ENCODE peak calls at places on chromosomes 13 and 19, in six cellular contexts. One of them, this sample, is unnamed.

GRCh38 chr13:45238945-45239795 is 38.3 kb upstream of the KCTD4 start:
- DNase-seq in fibroblast of lung: peak
- DNase-seq in activated CD4-positive, alpha-beta T cell treated with anti-CD3 and anti-CD28 coated beads, Interleukin-2, amount 50 U/mL, for 48 hours: no peak
- DNase-seq in A549: no peak
- DNase-seq in GM13976: no peak
- DNase-seq in aorta: no peak
- DNase-seq in this sample: no peak

GRCh38 chr13:49086711-49087110 is 111.0 kb downstream of the FNDC3A start:
- DNase-seq in fibroblast of lung: peak
- DNase-seq in activated CD4-positive, alpha-beta T cell treated with anti-CD3 and anti-CD28 coated beads, Interleukin-2, amount 50 U/mL, for 48 hours: no peak
- DNase-seq in A549: no peak
- DNase-seq in GM13976: no peak
- DNase-seq in aorta: no peak
- DNase-seq in this sample: no peak

GRCh38 chr19:15448778-15449619 is 757 bp downstream of the WIZ start:
- DNase-seq in fibroblast of lung: peak
- DNase-seq in activated CD4-positive, alpha-beta T cell treated with anti-CD3 and anti-CD28 coated beads, Interleukin-2, amount 50 U/mL, for 48 hours: no peak
- DNase-seq in A549: peak
- DNase-seq in GM13976: peak
- DNase-seq in aorta: no peak
- DNase-seq in this sample: no peak

GRCh38 chr19:47309038-47309437 is 623 bp upstream of the C5AR1 start:
- DNase-seq in fibroblast of lung: peak
- DNase-seq in activated CD4-positive, alpha-beta T cell treated with anti-CD3 and anti-CD28 coated beads, Interleukin-2, amount 50 U/mL, for 48 hours: no peak
- DNase-seq in A549: no peak
- DNase-seq in GM13976: no peak
- DNase-seq in aorta: peak
- DNase-seq in this sample: no peak

GRCh38 chr13:20721454-20722357 is 18.2 kb downstream of the IL17D start:
- DNase-seq in fibroblast of lung: peak
- DNase-seq in activated CD4-positive, alpha-beta T cell treated with anti-CD3 and anti-CD28 coated beads, Interleukin-2, amount 50 U/mL, for 48 hours: peak
- DNase-seq in A549: no peak
- DNase-seq in GM13976: no peak
- DNase-seq in aorta: peak
- DNase-seq in this sample: peak

GRCh38 chr13:98473792-98474153 is 103.1 kb downstream of the STK24 start:
- DNase-seq in fibroblast of lung: no peak
- DNase-seq in activated CD4-positive, alpha-beta T cell treated with anti-CD3 and anti-CD28 coated beads, Interleukin-2, amount 50 U/mL, for 48 hours: no peak
- DNase-seq in A549: no peak
- DNase-seq in GM13976: no peak
- DNase-seq in aorta: no peak
- DNase-seq in this sample: no peak

GRCh38 chr19:55080915-55081772 is 5.5 kb downstream of the EPS8L1 start:
- DNase-seq in fibroblast of lung: peak
- DNase-seq in activated CD4-positive, alpha-beta T cell treated with anti-CD3 and anti-CD28 coated beads, Interleukin-2, amount 50 U/mL, for 48 hours: peak
- DNase-seq in A549: peak
- DNase-seq in GM13976: peak
- DNase-seq in aorta: peak
- DNase-seq in this sample: peak

GRCh38 chr19:11381535-11382369 is 2.4 kb downstream of the EPOR start:
- DNase-seq in fibroblast of lung: peak
- DNase-seq in activated CD4-positive, alpha-beta T cell treated with anti-CD3 and anti-CD28 coated beads, Interleukin-2, amount 50 U/mL, for 48 hours: peak
- DNase-seq in A549: peak
- DNase-seq in GM13976: peak
- DNase-seq in aorta: peak
- DNase-seq in this sample: peak

GRCh38 chr13:74062933-74063332 is 71.3 kb downstream of the KLF12 start:
- DNase-seq in fibroblast of lung: peak
- DNase-seq in activated CD4-positive, alpha-beta T cell treated with anti-CD3 and anti-CD28 coated beads, Interleukin-2, amount 50 U/mL, for 48 hours: peak
- DNase-seq in A549: no peak
- DNase-seq in GM13976: peak
- DNase-seq in aorta: peak
- DNase-seq in this sample: no peak

GRCh38 chr19:11539495-11540365 is 1.1 kb downstream of the CNN1 start:
- DNase-seq in fibroblast of lung: peak
- DNase-seq in activated CD4-positive, alpha-beta T cell treated with anti-CD3 and anti-CD28 coated beads, Interleukin-2, amount 50 U/mL, for 48 hours: no peak
- DNase-seq in A549: no peak
- DNase-seq in GM13976: peak
- DNase-seq in aorta: peak
- DNase-seq in this sample: no peak

GRCh38 chr19:50906217-50906616 is 5.0 kb downstream of the KLK4 start:
- DNase-seq in fibroblast of lung: peak
- DNase-seq in activated CD4-positive, alpha-beta T cell treated with anti-CD3 and anti-CD28 coated beads, Interleukin-2, amount 50 U/mL, for 48 hours: peak
- DNase-seq in A549: peak
- DNase-seq in GM13976: peak
- DNase-seq in aorta: no peak
- DNase-seq in this sample: no peak

GRCh38 chr19:328025-328505 is 16.5 kb downstream of the MIER2 start:
- DNase-seq in fibroblast of lung: no peak
- DNase-seq in activated CD4-positive, alpha-beta T cell treated with anti-CD3 and anti-CD28 coated beads, Interleukin-2, amount 50 U/mL, for 48 hours: no peak
- DNase-seq in A549: no peak
- DNase-seq in GM13976: no peak
- DNase-seq in aorta: no peak
- DNase-seq in this sample: no peak

GRCh38 chr19:31312004-31312403 is 37.2 kb downstream of the TSHZ3 start:
- DNase-seq in fibroblast of lung: peak
- DNase-seq in activated CD4-positive, alpha-beta T cell treated with anti-CD3 and anti-CD28 coated beads, Interleukin-2, amount 50 U/mL, for 48 hours: peak
- DNase-seq in A549: no peak
- DNase-seq in GM13976: no peak
- DNase-seq in aorta: no peak
- DNase-seq in this sample: no peak

GRCh38 chr19:50994129-50994528 is 7.3 kb downstream of the KLK8 start:
- DNase-seq in fibroblast of lung: no peak
- DNase-seq in activated CD4-positive, alpha-beta T cell treated with anti-CD3 and anti-CD28 coated beads, Interleukin-2, amount 50 U/mL, for 48 hours: no peak
- DNase-seq in A549: peak
- DNase-seq in GM13976: no peak
- DNase-seq in aorta: no peak
- DNase-seq in this sample: no peak

GRCh38 chr13:23871616-23872220 is 17.5 kb downstream of the MIPEP start:
- DNase-seq in fibroblast of lung: peak
- DNase-seq in activated CD4-positive, alpha-beta T cell treated with anti-CD3 and anti-CD28 coated beads, Interleukin-2, amount 50 U/mL, for 48 hours: no peak
- DNase-seq in A549: no peak
- DNase-seq in GM13976: peak
- DNase-seq in aorta: no peak
- DNase-seq in this sample: peak

GRCh38 chr13:40074338-40074737 is 418.9 kb downstream of the COG6 start:
- DNase-seq in fibroblast of lung: peak
- DNase-seq in activated CD4-positive, alpha-beta T cell treated with anti-CD3 and anti-CD28 coated beads, Interleukin-2, amount 50 U/mL, for 48 hours: no peak
- DNase-seq in A549: no peak
- DNase-seq in GM13976: no peak
- DNase-seq in aorta: no peak
- DNase-seq in this sample: no peak

GRCh38 chr19:14363203-14364097 is 17.8 kb upstream of the ADGRE5 start:
- DNase-seq in fibroblast of lung: peak
- DNase-seq in activated CD4-positive, alpha-beta T cell treated with anti-CD3 and anti-CD28 coated beads, Interleukin-2, amount 50 U/mL, for 48 hours: peak
- DNase-seq in A549: peak
- DNase-seq in GM13976: peak
- DNase-seq in aorta: peak
- DNase-seq in this sample: peak

GRCh38 chr19:18951721-18952281 is 10.8 kb upstream of the HOMER3 start:
- DNase-seq in fibroblast of lung: no peak
- DNase-seq in activated CD4-positive, alpha-beta T cell treated with anti-CD3 and anti-CD28 coated beads, Interleukin-2, amount 50 U/mL, for 48 hours: no peak
- DNase-seq in A549: no peak
- DNase-seq in GM13976: peak
- DNase-seq in aorta: no peak
- DNase-seq in this sample: no peak

GRCh38 chr19:53707278-53707677 is 75.5 kb downstream of the DPRX start:
- DNase-seq in fibroblast of lung: no peak
- DNase-seq in activated CD4-positive, alpha-beta T cell treated with anti-CD3 and anti-CD28 coated beads, Interleukin-2, amount 50 U/mL, for 48 hours: no peak
- DNase-seq in A549: no peak
- DNase-seq in GM13976: no peak
- DNase-seq in aorta: no peak
- DNase-seq in this sample: no peak

GRCh38 chr19:51440846-51441409 is 17.3 kb downstream of the SIGLEC8 start:
- DNase-seq in fibroblast of lung: no peak
- DNase-seq in activated CD4-positive, alpha-beta T cell treated with anti-CD3 and anti-CD28 coated beads, Interleukin-2, amount 50 U/mL, for 48 hours: peak
- DNase-seq in A549: no peak
- DNase-seq in GM13976: no peak
- DNase-seq in aorta: no peak
- DNase-seq in this sample: no peak

GRCh38 chr19:18063463-18063862 is 23.3 kb downstream of the IL12RB1 start:
- DNase-seq in fibroblast of lung: no peak
- DNase-seq in activated CD4-positive, alpha-beta T cell treated with anti-CD3 and anti-CD28 coated beads, Interleukin-2, amount 50 U/mL, for 48 hours: peak
- DNase-seq in A549: no peak
- DNase-seq in GM13976: no peak
- DNase-seq in aorta: no peak
- DNase-seq in this sample: no peak

GRCh38 chr19:14786421-14786851 is 8.1 kb upstream of the ADGRE2 start:
- DNase-seq in fibroblast of lung: peak
- DNase-seq in activated CD4-positive, alpha-beta T cell treated with anti-CD3 and anti-CD28 coated beads, Interleukin-2, amount 50 U/mL, for 48 hours: peak
- DNase-seq in A549: peak
- DNase-seq in GM13976: peak
- DNase-seq in aorta: no peak
- DNase-seq in this sample: no peak

GRCh38 chr19:38031423-38031770 is 124.4 kb downstream of the SIPA1L3 start:
- DNase-seq in fibroblast of lung: peak
- DNase-seq in activated CD4-positive, alpha-beta T cell treated with anti-CD3 and anti-CD28 coated beads, Interleukin-2, amount 50 U/mL, for 48 hours: no peak
- DNase-seq in A549: no peak
- DNase-seq in GM13976: no peak
- DNase-seq in aorta: no peak
- DNase-seq in this sample: no peak

GRCh38 chr19:12195501-12195860 is 32.6 kb downstream of the ZNF136 start:
- DNase-seq in fibroblast of lung: no peak
- DNase-seq in activated CD4-positive, alpha-beta T cell treated with anti-CD3 and anti-CD28 coated beads, Interleukin-2, amount 50 U/mL, for 48 hours: no peak
- DNase-seq in A549: no peak
- DNase-seq in GM13976: no peak
- DNase-seq in aorta: no peak
- DNase-seq in this sample: no peak

GRCh38 chr13:101455863-101456262 is 3.4 kb downstream of the ITGBL1 start:
- DNase-seq in fibroblast of lung: peak
- DNase-seq in activated CD4-positive, alpha-beta T cell treated with anti-CD3 and anti-CD28 coated beads, Interleukin-2, amount 50 U/mL, for 48 hours: no peak
- DNase-seq in A549: peak
- DNase-seq in GM13976: no peak
- DNase-seq in aorta: no peak
- DNase-seq in this sample: no peak

GRCh38 chr19:38989066-38989605 is 13.6 kb upstream of the FBXO17 start:
- DNase-seq in fibroblast of lung: peak
- DNase-seq in activated CD4-positive, alpha-beta T cell treated with anti-CD3 and anti-CD28 coated beads, Interleukin-2, amount 50 U/mL, for 48 hours: no peak
- DNase-seq in A549: no peak
- DNase-seq in GM13976: no peak
- DNase-seq in aorta: no peak
- DNase-seq in this sample: no peak

GRCh38 chr19:35063940-35064818 is 22.7 kb downstream of the HPN start:
- DNase-seq in fibroblast of lung: peak
- DNase-seq in activated CD4-positive, alpha-beta T cell treated with anti-CD3 and anti-CD28 coated beads, Interleukin-2, amount 50 U/mL, for 48 hours: peak
- DNase-seq in A549: no peak
- DNase-seq in GM13976: no peak
- DNase-seq in aorta: no peak
- DNase-seq in this sample: no peak

GRCh38 chr13:50676602-50677001 is 166.9 kb downstream of the DLEU7 start:
- DNase-seq in fibroblast of lung: peak
- DNase-seq in activated CD4-positive, alpha-beta T cell treated with anti-CD3 and anti-CD28 coated beads, Interleukin-2, amount 50 U/mL, for 48 hours: no peak
- DNase-seq in A549: no peak
- DNase-seq in GM13976: no peak
- DNase-seq in aorta: no peak
- DNase-seq in this sample: no peak

GRCh38 chr19:11570039-11570462 is 7.4 kb downstream of the ACP5 start:
- DNase-seq in fibroblast of lung: no peak
- DNase-seq in activated CD4-positive, alpha-beta T cell treated with anti-CD3 and anti-CD28 coated beads, Interleukin-2, amount 50 U/mL, for 48 hours: no peak
- DNase-seq in A549: no peak
- DNase-seq in GM13976: peak
- DNase-seq in aorta: no peak
- DNase-seq in this sample: no peak

GRCh38 chr19:3359850-3360493 is 6.4 kb upstream of the NFIC start:
- DNase-seq in fibroblast of lung: no peak
- DNase-seq in activated CD4-positive, alpha-beta T cell treated with anti-CD3 and anti-CD28 coated beads, Interleukin-2, amount 50 U/mL, for 48 hours: peak
- DNase-seq in A549: no peak
- DNase-seq in GM13976: peak
- DNase-seq in aorta: no peak
- DNase-seq in this sample: no peak

GRCh38 chr13:44238011-44238421 is 135.6 kb upstream of the SERP2 start:
- DNase-seq in fibroblast of lung: peak
- DNase-seq in activated CD4-positive, alpha-beta T cell treated with anti-CD3 and anti-CD28 coated beads, Interleukin-2, amount 50 U/mL, for 48 hours: no peak
- DNase-seq in A549: no peak
- DNase-seq in GM13976: no peak
- DNase-seq in aorta: no peak
- DNase-seq in this sample: no peak

GRCh38 chr13:109955598-109955997 is 169.2 kb upstream of the IRS2 start:
- DNase-seq in fibroblast of lung: peak
- DNase-seq in activated CD4-positive, alpha-beta T cell treated with anti-CD3 and anti-CD28 coated beads, Interleukin-2, amount 50 U/mL, for 48 hours: no peak
- DNase-seq in A549: no peak
- DNase-seq in GM13976: no peak
- DNase-seq in aorta: no peak
- DNase-seq in this sample: no peak

GRCh38 chr19:51098366-51099069 is 9.7 kb downstream of the CTU1 start:
- DNase-seq in fibroblast of lung: peak
- DNase-seq in activated CD4-positive, alpha-beta T cell treated with anti-CD3 and anti-CD28 coated beads, Interleukin-2, amount 50 U/mL, for 48 hours: peak
- DNase-seq in A549: no peak
- DNase-seq in GM13976: no peak
- DNase-seq in aorta: peak
- DNase-seq in this sample: no peak

GRCh38 chr13:44437356-44438233 is 64.0 kb downstream of the SERP2 start:
- DNase-seq in fibroblast of lung: peak
- DNase-seq in activated CD4-positive, alpha-beta T cell treated with anti-CD3 and anti-CD28 coated beads, Interleukin-2, amount 50 U/mL, for 48 hours: no peak
- DNase-seq in A549: no peak
- DNase-seq in GM13976: peak
- DNase-seq in aorta: no peak
- DNase-seq in this sample: peak